ENCODE peak calls at places on chromosomes 5 and 9, in seven cellular contexts. O is SK-N-SH, D is GM12878, U is H1, C is HepG2, F is HCT116, A is K562. I is an unnamed sample.

GRCh38 chr5:143234162-143234842 is 169.2 kb downstream of the NR3C1 start:
- DNase-seq in D (no peak), F (no peak), O (no peak), C (peak), A (no peak), U (no peak), I (no peak)

GRCh38 chr5:88145603-88146467 is 122.8 kb downstream of the TMEM161B start:
- DNase-seq in A (no peak), D (no peak), C (peak), O (peak), F (no peak), U (peak), I (peak)

GRCh38 chr5:170628691-170629565 is 125.1 kb downstream of the KCNIP1 start:
- DNase-seq in U (no peak), O (no peak), C (no peak), A (no peak), F (no peak), D (no peak), I (no peak)

GRCh38 chr5:58751222-58751621 is 168.3 kb downstream of the RAB3C start:
- DNase-seq in D (no peak), U (no peak), F (peak), A (no peak), O (peak), C (no peak), I (no peak)

GRCh38 chr5:123543438-123543837 is 31.5 kb downstream of the CSNK1G3 start:
- DNase-seq in A (no peak), U (no peak), D (no peak), O (no peak), F (no peak), C (no peak), I (no peak)

GRCh38 chr9:75739884-75740611 is 150.4 kb upstream of the PCSK5 start:
- DNase-seq in A (no peak), O (no peak), F (no peak), U (no peak), C (no peak), D (no peak), I (no peak)

GRCh38 chr5:68543212-68543611 is 327.7 kb downstream of the PIK3R1 start:
- DNase-seq in F (no peak), U (no peak), C (no peak), O (no peak), D (no peak), A (no peak), I (no peak)

GRCh38 chr9:116482740-116483139 is 204.4 kb upstream of the TRIM32 start:
- DNase-seq in A (no peak), C (no peak), F (no peak), D (no peak), U (peak), O (no peak), I (no peak)

GRCh38 chr9:77152289-77152688 is 25.0 kb upstream of the VPS13A start:
- DNase-seq in D (no peak), F (no peak), A (no peak), U (no peak), O (no peak), C (no peak), I (no peak)

GRCh38 chr5:136155769-136156168 is 23.1 kb downstream of the SMAD5 start:
- DNase-seq in O (no peak), D (no peak), A (no peak), C (no peak), U (no peak), F (no peak), I (no peak)

GRCh38 chr9:123260340-123260739 is 8.0 kb downstream of the STRBP start:
- DNase-seq in A (no peak), O (no peak), F (no peak), D (no peak), U (no peak), C (no peak), I (no peak)

GRCh38 chr9:129887210-129888084 is 52.2 kb downstream of the USP20 start:
- DNase-seq in U (no peak), F (no peak), C (no peak), A (peak), O (no peak), D (peak), I (no peak)

GRCh38 chr9:131020388-131020787 is 11.4 kb downstream of the LAMC3 start:
- DNase-seq in F (no peak), O (no peak), D (no peak), U (no peak), C (no peak), A (peak), I (no peak)

GRCh38 chr5:151005975-151006576 is 14.3 kb upstream of the GPX3 start:
- DNase-seq in A (no peak), D (no peak), U (no peak), C (no peak), O (no peak), F (no peak), I (no peak)

GRCh38 chr9:83219924-83220438 is 157.0 kb upstream of the RASEF start:
- DNase-seq in F (no peak), D (no peak), O (no peak), U (no peak), C (no peak), A (no peak), I (peak)

GRCh38 chr9:119698535-119698934 is 329.3 kb upstream of the BRINP1 start:
- DNase-seq in O (no peak), F (no peak), U (no peak), C (no peak), D (no peak), A (no peak), I (no peak)

GRCh38 chr9:36961051-36961450 is 73.0 kb downstream of the PAX5 start:
- DNase-seq in A (no peak), U (peak), O (no peak), F (no peak), C (no peak), D (no peak), I (no peak)

GRCh38 chr5:2703615-2704014 is 47.9 kb downstream of the IRX2 start:
- DNase-seq in C (no peak), D (no peak), O (no peak), F (no peak), U (no peak), A (no peak), I (no peak)

GRCh38 chr5:73997936-73998335 is 371.9 kb downstream of the ARHGEF28 start:
- DNase-seq in O (no peak), D (no peak), C (no peak), F (no peak), U (no peak), A (no peak), I (no peak)

GRCh38 chr5:130616161-130616560 is 548.9 kb downstream of the HINT1 start:
- DNase-seq in O (no peak), U (no peak), C (no peak), D (no peak), F (no peak), A (no peak), I (no peak)

GRCh38 chr5:59143926-59144333 is 561.1 kb downstream of the RAB3C start:
- DNase-seq in O (no peak), U (no peak), D (no peak), C (no peak), A (no peak), F (no peak), I (no peak)

GRCh38 chr5:158590936-158591863 is 508.5 kb downstream of the EBF1 start:
- DNase-seq in C (no peak), D (no peak), F (no peak), U (peak), O (peak), A (no peak), I (peak)

DNA sequence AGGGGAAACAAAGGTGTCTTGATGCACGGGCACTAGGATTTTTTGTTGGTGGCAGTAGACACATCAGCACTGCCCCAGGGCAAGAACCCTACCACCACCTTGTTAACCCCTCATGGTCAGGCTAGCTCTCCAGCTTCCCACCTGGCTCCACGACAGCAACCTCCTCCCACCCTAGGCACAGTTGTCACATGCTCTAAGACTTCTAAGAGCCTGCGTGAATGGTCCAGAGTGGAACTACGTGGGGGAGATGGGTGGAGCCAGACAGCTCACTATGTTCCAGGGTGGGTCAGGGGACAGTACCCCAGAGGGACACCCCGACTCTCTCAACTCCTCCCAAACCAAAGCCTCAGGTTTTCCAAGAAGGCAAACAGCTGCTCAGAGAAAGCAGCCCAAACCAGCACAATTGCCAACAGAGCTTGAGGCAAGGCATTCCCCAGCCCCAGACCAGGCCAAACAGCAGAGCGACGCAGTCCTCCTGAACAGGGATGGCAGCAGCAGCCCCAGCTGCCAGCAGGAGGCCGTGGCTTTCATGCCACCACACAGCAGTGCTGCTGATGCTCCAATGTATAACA is 78.0 kb downstream of the NRG2 start:
- DNase-seq in O (no peak), D (no peak), F (no peak), C (no peak), U (no peak), A (no peak), I (peak)
- TF ChIP-seq JUND in O (no peak), D (no peak), F (no peak), C (no peak), U (no peak), A (no peak), I (no peak)

GRCh38 chr5:11273180-11273882 is 512.3 kb upstream of the DAP start:
- DNase-seq in U (no peak), C (no peak), O (no peak), A (no peak), D (no peak), F (no peak), I (no peak)
- TF ChIP-seq JUND in U (no peak), C (no peak), O (no peak), A (no peak), D (no peak), F (no peak), I (no peak)

DNA sequence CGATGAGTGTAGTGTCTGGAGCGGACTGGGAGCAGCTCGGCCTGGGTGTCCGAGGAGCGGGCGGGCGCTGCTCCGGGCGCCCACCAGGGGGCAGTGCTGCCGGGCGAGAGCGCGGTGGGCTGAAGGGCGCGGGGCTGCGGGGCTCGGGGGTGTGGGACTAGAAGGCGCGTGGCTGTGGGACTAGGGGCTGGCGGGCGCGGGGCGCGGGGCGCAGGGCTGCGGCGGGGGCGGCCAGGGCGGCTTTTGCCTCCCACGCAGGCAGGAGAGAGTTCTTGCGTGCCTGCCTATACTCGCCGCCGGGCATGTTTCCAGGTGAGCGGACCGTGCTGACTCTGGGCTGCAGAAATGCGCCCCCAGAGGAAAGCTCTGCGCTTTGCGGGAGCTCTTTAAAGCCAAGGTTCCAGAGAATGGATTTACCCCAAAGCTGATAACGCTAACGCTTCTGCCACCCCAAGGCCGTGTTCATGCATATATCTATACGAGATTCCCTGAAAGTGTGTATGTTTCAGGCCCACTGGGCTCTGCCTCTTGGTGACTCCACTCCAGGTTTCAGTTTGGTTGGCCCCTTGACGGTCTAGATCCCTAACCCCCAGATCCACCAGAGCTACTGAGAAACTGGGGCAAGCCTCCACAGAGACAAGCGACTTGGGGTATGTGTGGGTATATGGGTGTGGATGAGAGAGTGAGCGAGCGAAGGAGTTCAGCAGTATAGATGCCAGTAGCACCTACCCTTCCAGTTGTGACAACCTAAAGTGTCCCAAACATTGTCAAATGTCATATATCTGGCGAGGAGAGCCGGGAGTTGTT is 56.2 kb downstream of the ACER2 start:
- DNase-seq in A (peak), C (peak), O (peak), D (no peak), F (peak), U (peak), I (peak)
- TF ChIP-seq JUND in A (no peak), C (no peak), O (no peak), D (no peak), F (no peak), U (no peak), I (no peak)

DNA sequence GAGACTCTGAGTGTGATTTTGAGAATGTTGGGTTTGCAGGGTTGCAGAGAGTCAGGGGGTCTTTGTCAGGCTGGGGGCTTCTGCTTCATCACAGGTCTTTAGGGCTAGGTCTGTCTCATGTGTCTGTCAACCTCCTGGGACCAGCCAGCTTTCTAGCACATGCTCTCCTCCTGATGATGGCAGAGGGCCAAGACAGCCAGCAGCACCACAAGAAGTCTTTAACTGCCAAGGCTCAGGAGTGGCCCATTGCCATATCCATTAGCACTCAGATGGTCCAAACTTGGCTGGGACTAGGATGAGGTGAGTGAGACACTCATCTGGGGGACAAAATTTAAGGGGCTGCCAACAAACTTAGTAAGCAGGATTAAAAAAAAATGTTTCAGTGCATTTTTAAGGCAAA is 384.2 kb upstream of the CDH10 start:
- DNase-seq in A (no peak), C (no peak), O (no peak), U (no peak), F (no peak), D (no peak), I (peak)
- TF ChIP-seq JUND in A (no peak), C (no peak), O (no peak), U (no peak), F (no peak), D (no peak), I (no peak)

DNA sequence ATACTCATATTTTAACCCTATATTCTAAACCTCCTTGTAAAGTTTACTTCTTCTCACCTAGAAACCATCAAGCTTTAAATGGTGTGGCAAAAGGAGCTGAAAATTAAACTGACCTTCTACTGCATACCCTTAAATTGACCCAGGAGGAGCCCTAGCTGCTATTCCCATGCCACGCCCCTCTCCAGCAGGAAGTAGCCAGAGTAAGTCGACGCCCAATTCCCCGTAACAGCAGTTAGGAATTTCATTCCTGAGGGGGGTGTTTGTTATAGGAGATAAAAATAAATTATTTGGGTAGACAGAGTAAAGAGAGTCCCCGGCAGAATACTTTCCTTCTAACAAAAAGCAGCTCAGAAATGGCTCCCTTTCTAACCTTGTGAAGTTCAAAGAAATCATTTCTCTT is 111.8 kb upstream of the FAM174A start:
- DNase-seq in A (no peak), F (no peak), C (no peak), D (no peak), U (no peak), O (no peak), I (no peak)
- TF ChIP-seq JUND in A (no peak), F (no peak), C (no peak), D (no peak), U (no peak), O (no peak), I (no peak)

GRCh38 chr5:152514827-152515397 is 109.8 kb upstream of the NMUR2 start:
- DNase-seq in O (peak), C (peak), U (no peak), A (no peak), D (no peak), F (peak), I (peak)
- TF ChIP-seq JUND in O (no peak), C (no peak), U (no peak), A (no peak), D (no peak), F (no peak), I (no peak)

DNA sequence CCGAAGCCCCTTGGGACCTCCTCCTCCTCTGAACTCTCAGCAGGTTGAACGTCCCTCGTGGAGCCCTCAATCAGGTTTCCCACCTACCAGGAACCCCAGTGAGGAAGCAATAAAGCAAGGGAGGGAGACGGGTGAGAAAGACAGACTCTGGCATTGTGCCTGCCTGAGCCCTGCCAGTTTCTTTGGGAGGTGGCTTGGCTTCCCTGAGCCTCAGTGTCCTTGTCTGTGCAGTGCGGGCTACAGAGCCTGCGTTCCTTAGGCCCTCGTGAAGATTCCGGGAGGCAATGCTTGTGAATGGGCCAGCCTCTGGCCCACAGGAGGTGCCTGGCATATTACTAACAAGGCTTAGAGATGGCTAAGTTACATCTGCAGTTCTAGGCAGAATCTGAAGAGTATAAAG is 11.9 kb downstream of the GTF3C5 start:
- DNase-seq in D (no peak), C (no peak), O (no peak), U (no peak), A (no peak), F (no peak), I (no peak)
- TF ChIP-seq JUND in D (no peak), C (no peak), O (no peak), U (no peak), A (no peak), F (no peak), I (no peak)